ENCODE peak calls at places on chromosomes 3 and 15, in four cellular contexts. One of them, this sample, is unnamed.

GRCh38 chr15:101207867-101208288 is 44.0 kb downstream of the CHSY1 start:
- DNase-seq in EL: peak
- DNase-seq in activated gamma-delta T cell treated with Interleukin-2 at 50 U/mL for 16 hours: no peak
- DNase-seq in tibial artery: peak
- DNase-seq in this sample: peak

GRCh38 chr3:126347543-126348161 is 9.6 kb downstream of the KLF15 start:
- DNase-seq in activated gamma-delta T cell treated with Interleukin-2 at 50 U/mL for 16 hours: no peak
- DNase-seq in tibial artery: peak
- DNase-seq in EL: no peak
- DNase-seq in this sample: no peak

GRCh38 chr3:169454823-169455222 is 208.7 kb downstream of the MECOM start:
- DNase-seq in tibial artery: no peak
- DNase-seq in activated gamma-delta T cell treated with Interleukin-2 at 50 U/mL for 16 hours: no peak
- DNase-seq in EL: peak
- DNase-seq in this sample: peak

GRCh38 chr15:60184579-60184978 is 180.5 kb downstream of the FOXB1 start:
- DNase-seq in activated gamma-delta T cell treated with Interleukin-2 at 50 U/mL for 16 hours: no peak
- DNase-seq in tibial artery: no peak
- DNase-seq in EL: peak
- DNase-seq in this sample: peak

GRCh38 chr15:69973102-69973714 is 124.5 kb downstream of the TLE3 start:
- DNase-seq in EL: peak
- DNase-seq in activated gamma-delta T cell treated with Interleukin-2 at 50 U/mL for 16 hours: no peak
- DNase-seq in tibial artery: no peak
- DNase-seq in this sample: peak

GRCh38 chr3:9026320-9027040 is 63.2 kb upstream of the RAD18 start:
- DNase-seq in activated gamma-delta T cell treated with Interleukin-2 at 50 U/mL for 16 hours: no peak
- DNase-seq in tibial artery: no peak
- DNase-seq in EL: no peak
- DNase-seq in this sample: no peak

GRCh38 chr3:115074502-115074901 is 72.6 kb downstream of the ZBTB20 start:
- DNase-seq in activated gamma-delta T cell treated with Interleukin-2 at 50 U/mL for 16 hours: no peak
- DNase-seq in tibial artery: no peak
- DNase-seq in EL: peak
- DNase-seq in this sample: peak

GRCh38 chr3:4306860-4307259 is 3.7 kb downstream of the SETMAR start:
- DNase-seq in activated gamma-delta T cell treated with Interleukin-2 at 50 U/mL for 16 hours: no peak
- DNase-seq in tibial artery: no peak
- DNase-seq in EL: no peak
- DNase-seq in this sample: peak

GRCh38 chr15:31488437-31489204 is 162.0 kb downstream of the KLF13 start:
- DNase-seq in activated gamma-delta T cell treated with Interleukin-2 at 50 U/mL for 16 hours: peak
- DNase-seq in EL: peak
- DNase-seq in tibial artery: peak
- DNase-seq in this sample: peak

GRCh38 chr15:60320365-60320764 is 77.4 kb downstream of the ANXA2 start:
- DNase-seq in tibial artery: no peak
- DNase-seq in activated gamma-delta T cell treated with Interleukin-2 at 50 U/mL for 16 hours: no peak
- DNase-seq in EL: no peak
- DNase-seq in this sample: no peak

GRCh38 chr3:64150527-64151238 is 74.6 kb downstream of the PRICKLE2 start:
- DNase-seq in activated gamma-delta T cell treated with Interleukin-2 at 50 U/mL for 16 hours: no peak
- DNase-seq in tibial artery: peak
- DNase-seq in EL: peak
- DNase-seq in this sample: peak

GRCh38 chr3:174191380-174191779 is 667.8 kb upstream of the NAALADL2 start:
- DNase-seq in tibial artery: no peak
- DNase-seq in EL: no peak
- DNase-seq in activated gamma-delta T cell treated with Interleukin-2 at 50 U/mL for 16 hours: no peak
- DNase-seq in this sample: no peak

GRCh38 chr3:153379516-153379915 is 217.5 kb downstream of the RAP2B start:
- DNase-seq in tibial artery: no peak
- DNase-seq in EL: peak
- DNase-seq in activated gamma-delta T cell treated with Interleukin-2 at 50 U/mL for 16 hours: no peak
- DNase-seq in this sample: no peak

GRCh38 chr15:78374436-78375393 is 34.6 kb downstream of the CRABP1 start:
- DNase-seq in activated gamma-delta T cell treated with Interleukin-2 at 50 U/mL for 16 hours: no peak
- DNase-seq in EL: no peak
- DNase-seq in tibial artery: peak
- DNase-seq in this sample: no peak

GRCh38 chr3:50298836-50299637 is at the start of the genes HYAL3 and NAA80:
- DNase-seq in EL: peak
- DNase-seq in tibial artery: peak
- DNase-seq in activated gamma-delta T cell treated with Interleukin-2 at 50 U/mL for 16 hours: peak
- DNase-seq in this sample: peak